ENCODE peak calls at places on chromosomes 7 and 10, in six cellular contexts. Z, H, A, T, E and L are unnamed samples.

GRCh38 chr7:107327986-107328569 is 141.8 kb upstream of the GPR22 start:
- DNase-seq in Z (peak), H (no peak), A (peak), T (no peak), E (no peak), L (no peak)

GRCh38 chr7:135558337-135558767 is 635 bp downstream of the NUP205 start:
- DNase-seq in Z (peak), H (peak), A (peak), T (peak), E (no peak), L (peak)

GRCh38 chr10:124329941-124330340 is 88.8 kb downstream of the OAT start:
- DNase-seq in Z (no peak), H (no peak), A (no peak), T (no peak), E (no peak), L (no peak)

GRCh38 chr7:106460792-106461254 is 176.0 kb upstream of the NAMPT start:
- DNase-seq in Z (no peak), H (no peak), A (peak), T (no peak), E (no peak), L (no peak)

GRCh38 chr7:38840736-38841460 is 68.1 kb downstream of the VPS41 start:
- DNase-seq in Z (peak), H (no peak), A (peak), T (no peak), E (no peak), L (no peak)

GRCh38 chr7:114405427-114405826 is 9.2 kb upstream of the FOXP2 start:
- DNase-seq in Z (no peak), H (peak), A (peak), T (no peak), E (no peak), L (no peak)

GRCh38 chr10:97333351-97333600 is 1.3 kb downstream of the FRAT2 start:
- DNase-seq in Z (no peak), H (peak), A (no peak), T (no peak), E (no peak), L (no peak)

GRCh38 chr10:17138450-17139062 is 8.9 kb upstream of the CUBN start:
- DNase-seq in Z (no peak), H (no peak), A (no peak), T (no peak), E (no peak), L (no peak)

GRCh38 chr7:149714910-149715471 is 58.4 kb downstream of the ZNF467 start:
- DNase-seq in Z (no peak), H (no peak), A (no peak), T (peak), E (no peak), L (no peak)

GRCh38 chr7:129471402-129471827 is 30.9 kb upstream of the SMKR1 start:
- DNase-seq in Z (no peak), H (no peak), A (peak), T (no peak), E (no peak), L (no peak)

GRCh38 chr10:71436268-71436922 is 39.7 kb downstream of the CDH23 start:
- DNase-seq in Z (no peak), H (no peak), A (no peak), T (no peak), E (no peak), L (no peak)

GRCh38 chr10:73404690-73405089 is 9.2 kb downstream of the ANXA7 start:
- DNase-seq in Z (no peak), H (no peak), A (no peak), T (no peak), E (no peak), L (no peak)